ENCODE peak calls at places on chromosome 15, in five cellular contexts. X is cardiac fibroblast, U is heart left ventricle, B is HTR-8/SVneo, M is COR-L47. D is an unnamed sample.

GRCh38 chr15:59005579-59005978 is 18.1 kb downstream of the RNF111 start:
- DNase-seq in M (no peak), X (no peak), U (no peak), B (no peak), D (no peak)

GRCh38 chr15:98650871-98651481 is 2.6 kb downstream of the IGF1R start:
- DNase-seq in B (no peak), M (no peak), X (peak), U (peak), D (peak)

GRCh38 chr15:99562238-99562637 is 3.5 kb upstream of the MEF2A start:
- DNase-seq in B (no peak), M (no peak), X (no peak), U (no peak), D (no peak)

GRCh38 chr15:60585743-60586708 is 107.1 kb upstream of the ICE2 start:
- DNase-seq in U (peak), M (peak), B (peak), X (peak), D (peak)

GRCh38 chr15:29685156-29686078 is 136.9 kb downstream of the TJP1 start:
- DNase-seq in U (no peak), B (no peak), X (peak), M (no peak), D (peak)

GRCh38 chr15:70584838-70585706 is 178.3 kb downstream of the UACA start:
- DNase-seq in U (no peak), B (peak), X (no peak), M (no peak), D (peak)

GRCh38 chr15:89621547-89621946 is 33.7 kb downstream of the KIF7 start:
- DNase-seq in M (no peak), X (no peak), B (no peak), U (no peak), D (no peak)

GRCh38 chr15:74845581-74845980 is 2.6 kb upstream of the ULK3 start:
- DNase-seq in U (no peak), X (no peak), M (no peak), B (no peak), D (no peak)

GRCh38 chr15:44028349-44028748 is 166.7 kb downstream of the FRMD5 start:
- DNase-seq in X (no peak), B (no peak), U (no peak), M (no peak), D (no peak)

GRCh38 chr15:83565553-83566159 is 88.3 kb upstream of the ADAMTSL3 start:
- DNase-seq in B (peak), U (no peak), M (peak), X (peak), D (peak)

GRCh38 chr15:80110920-80111319 is 41.9 kb upstream of the FAH start:
- DNase-seq in X (no peak), U (no peak), M (no peak), B (no peak), D (no peak)

GRCh38 chr15:29403778-29404177 is 134.2 kb upstream of the NSMCE3 start:
- DNase-seq in B (no peak), X (no peak), M (peak), U (no peak), D (no peak)

GRCh38 chr15:83504365-83504764 is 57.2 kb downstream of the SH3GL3 start:
- DNase-seq in U (no peak), X (no peak), M (no peak), B (no peak), D (no peak)

GRCh38 chr15:79540551-79540950 is 108.4 kb downstream of the MINAR1 start:
- DNase-seq in U (no peak), X (no peak), B (no peak), M (no peak), D (no peak)

GRCh38 chr15:57364282-57365007 is 11.9 kb upstream of the CGNL1 start:
- DNase-seq in U (no peak), M (no peak), B (no peak), X (peak), D (no peak)

GRCh38 chr15:50797926-50798325 is 32.4 kb upstream of the SPPL2A start:
- DNase-seq in X (no peak), B (no peak), M (no peak), U (no peak), D (no peak)

GRCh38 chr15:90836296-90836871 is 32.0 kb upstream of the FURIN start:
- DNase-seq in M (no peak), X (peak), B (peak), U (peak), D (peak)

GRCh38 chr15:96330064-96330449 is 443 bp upstream of the NR2F2 start:
- DNase-seq in B (no peak), X (peak), U (peak), M (peak), D (no peak)

GRCh38 chr15:62920569-62921502 is 121.7 kb upstream of the TPM1 start:
- DNase-seq in B (no peak), X (peak), U (peak), M (no peak), D (no peak)

GRCh38 chr15:98648654-98649537 is 557 bp downstream of the IGF1R start:
- DNase-seq in U (peak), M (no peak), X (peak), B (no peak), D (peak)

GRCh38 chr15:69038508-69038907 is 24.0 kb downstream of the NOX5 start:
- DNase-seq in X (no peak), B (no peak), M (no peak), U (no peak), D (no peak)

GRCh38 chr15:74511583-74511982 is 29.4 kb upstream of the ARID3B start:
- DNase-seq in M (no peak), B (no peak), U (no peak), X (peak), D (no peak)

GRCh38 chr15:74620636-74621545 is 5.3 kb downstream of the CLK3 start:
- DNase-seq in M (peak), U (peak), X (peak), B (peak), D (peak)

GRCh38 chr15:36737430-36737891 is 158.0 kb downstream of the CDIN1 start:
- DNase-seq in X (peak), M (no peak), U (no peak), B (peak), D (peak)

GRCh38 chr15:50556642-50557371 is 10.3 kb upstream of the USP50 start:
- DNase-seq in B (no peak), U (no peak), M (no peak), X (no peak), D (no peak)

GRCh38 chr15:60442031-60442665 is 36.8 kb downstream of the ICE2 start:
- DNase-seq in M (no peak), X (no peak), B (no peak), U (no peak), D (no peak)

GRCh38 chr15:98568382-98569017 is 79.8 kb upstream of the IGF1R start:
- DNase-seq in M (no peak), B (no peak), U (no peak), X (peak), D (no peak)

GRCh38 chr15:90019611-90020010 is 18.5 kb downstream of the ZNF710 start:
- DNase-seq in B (no peak), M (no peak), X (no peak), U (no peak), D (no peak)

GRCh38 chr15:100914876-100915275 is 4.3 kb upstream of the LRRK1 start:
- DNase-seq in X (no peak), B (no peak), U (no peak), M (no peak), D (peak)

GRCh38 chr15:60155661-60156060 is 151.6 kb downstream of the FOXB1 start:
- DNase-seq in M (no peak), U (no peak), X (peak), B (peak), D (peak)